ENCODE peak calls at places on chromosome 2, in ten cellular contexts. One of them, this sample, is unnamed.

GRCh38 chr2:240245184-240245583 is 104.7 kb upstream of the OTOS start:
- DNase-seq in gastrocnemius medialis: no peak
- DNase-seq in GM20000: no peak
- DNase-seq in body of pancreas: no peak
- DNase-seq in CD8-positive, alpha-beta T cell: no peak
- DNase-seq in MCF 10A: no peak
- DNase-seq in HFFc6: no peak
- DNase-seq in AG04449: no peak
- DNase-seq in fibroblast of mammary gland: no peak
- DNase-seq in Caco-2: no peak
- DNase-seq in this sample: no peak

GRCh38 chr2:222960126-222960525 is 91.9 kb upstream of the KCNE4 start:
- DNase-seq in AG04449: no peak
- DNase-seq in CD8-positive, alpha-beta T cell: no peak
- DNase-seq in gastrocnemius medialis: no peak
- DNase-seq in HFFc6: peak; percentile 72
- DNase-seq in GM20000: peak; percentile 16
- DNase-seq in MCF 10A: no peak
- DNase-seq in Caco-2: no peak
- DNase-seq in body of pancreas: no peak
- DNase-seq in fibroblast of mammary gland: peak; percentile 45
- DNase-seq in this sample: no peak

GRCh38 chr2:16644204-16644925 is 21.3 kb downstream of the CYRIA start:
- DNase-seq in body of pancreas: no peak
- DNase-seq in HFFc6: no peak
- DNase-seq in MCF 10A: no peak
- DNase-seq in fibroblast of mammary gland: peak; percentile 46
- DNase-seq in AG04449: no peak
- DNase-seq in CD8-positive, alpha-beta T cell: no peak
- DNase-seq in GM20000: no peak
- DNase-seq in Caco-2: no peak
- DNase-seq in gastrocnemius medialis: peak; percentile 74
- DNase-seq in this sample: no peak

GRCh38 chr2:36780231-36780808 is 83.8 kb downstream of the VIT start:
- DNase-seq in HFFc6: peak; percentile 65
- DNase-seq in body of pancreas: no peak
- DNase-seq in GM20000: peak; percentile 53
- DNase-seq in CD8-positive, alpha-beta T cell: no peak
- DNase-seq in Caco-2: peak; percentile 67
- DNase-seq in MCF 10A: peak; percentile 66
- DNase-seq in AG04449: peak; percentile 7
- DNase-seq in gastrocnemius medialis: no peak
- DNase-seq in fibroblast of mammary gland: peak; percentile 70
- DNase-seq in this sample: no peak

GRCh38 chr2:120955427-120955826 is 219.8 kb downstream of the GLI2 start:
- DNase-seq in gastrocnemius medialis: no peak
- DNase-seq in AG04449: no peak
- DNase-seq in body of pancreas: no peak
- DNase-seq in MCF 10A: no peak
- DNase-seq in CD8-positive, alpha-beta T cell: no peak
- DNase-seq in HFFc6: no peak
- DNase-seq in fibroblast of mammary gland: no peak
- DNase-seq in Caco-2: no peak
- DNase-seq in GM20000: no peak
- DNase-seq in this sample: no peak

GRCh38 chr2:46873632-46874068 is 42.0 kb downstream of the MCFD2 start:
- DNase-seq in fibroblast of mammary gland: peak; percentile 99
- DNase-seq in Caco-2: peak; percentile 42
- DNase-seq in CD8-positive, alpha-beta T cell: peak; percentile 17
- DNase-seq in GM20000: no peak
- DNase-seq in HFFc6: peak; percentile 94
- DNase-seq in gastrocnemius medialis: peak; percentile 79
- DNase-seq in body of pancreas: no peak
- DNase-seq in MCF 10A: peak; percentile 94
- DNase-seq in AG04449: peak; percentile 82
- DNase-seq in this sample: no peak

GRCh38 chr2:160358051-160358450 is 135.6 kb downstream of the RBMS1 start:
- DNase-seq in CD8-positive, alpha-beta T cell: no peak
- DNase-seq in gastrocnemius medialis: no peak
- DNase-seq in AG04449: no peak
- DNase-seq in GM20000: no peak
- DNase-seq in MCF 10A: peak; percentile 61
- DNase-seq in Caco-2: no peak
- DNase-seq in body of pancreas: no peak
- DNase-seq in fibroblast of mammary gland: peak; percentile 91
- DNase-seq in HFFc6: peak; percentile 71
- DNase-seq in this sample: no peak

GRCh38 chr2:100818606-100819364 is 1.2 kb upstream of the NPAS2 start:
- DNase-seq in CD8-positive, alpha-beta T cell: no peak
- DNase-seq in Caco-2: peak; percentile 63
- DNase-seq in gastrocnemius medialis: peak; percentile 86
- DNase-seq in HFFc6: peak; percentile 52
- DNase-seq in AG04449: no peak
- DNase-seq in body of pancreas: peak; percentile 75
- DNase-seq in GM20000: no peak
- DNase-seq in MCF 10A: peak; percentile 51
- DNase-seq in fibroblast of mammary gland: peak; percentile 73
- DNase-seq in this sample: peak; percentile 74

GRCh38 chr2:100271210-100271609 is 51.1 kb downstream of the LONRF2 start:
- DNase-seq in Caco-2: no peak
- DNase-seq in fibroblast of mammary gland: no peak
- DNase-seq in GM20000: no peak
- DNase-seq in AG04449: no peak
- DNase-seq in MCF 10A: no peak
- DNase-seq in CD8-positive, alpha-beta T cell: no peak
- DNase-seq in gastrocnemius medialis: no peak
- DNase-seq in body of pancreas: no peak
- DNase-seq in HFFc6: no peak
- DNase-seq in this sample: peak; percentile 42

GRCh38 chr2:96684883-96685282 is 42.3 kb downstream of the FER1L5 start:
- DNase-seq in gastrocnemius medialis: no peak
- DNase-seq in HFFc6: no peak
- DNase-seq in AG04449: no peak
- DNase-seq in MCF 10A: no peak
- DNase-seq in GM20000: no peak
- DNase-seq in CD8-positive, alpha-beta T cell: no peak
- DNase-seq in Caco-2: no peak
- DNase-seq in body of pancreas: no peak
- DNase-seq in fibroblast of mammary gland: no peak
- DNase-seq in this sample: no peak

GRCh38 chr2:170771049-170771937 is 1.1 kb downstream of the ERICH2 start:
- DNase-seq in body of pancreas: no peak
- DNase-seq in GM20000: peak; percentile 23
- DNase-seq in gastrocnemius medialis: no peak
- DNase-seq in Caco-2: no peak
- DNase-seq in fibroblast of mammary gland: peak; percentile 12
- DNase-seq in CD8-positive, alpha-beta T cell: peak; percentile 21
- DNase-seq in MCF 10A: peak; percentile 45
- DNase-seq in HFFc6: no peak
- DNase-seq in AG04449: no peak
- DNase-seq in this sample: peak; percentile 72

GRCh38 chr2:240178564-240178963 is 38.1 kb upstream of the OTOS start:
- DNase-seq in fibroblast of mammary gland: no peak
- DNase-seq in AG04449: no peak
- DNase-seq in GM20000: no peak
- DNase-seq in Caco-2: no peak
- DNase-seq in gastrocnemius medialis: no peak
- DNase-seq in CD8-positive, alpha-beta T cell: no peak
- DNase-seq in MCF 10A: no peak
- DNase-seq in body of pancreas: no peak
- DNase-seq in HFFc6: no peak
- DNase-seq in this sample: no peak

GRCh38 chr2:72146357-72147302 is 1.0 kb downstream of the CYP26B1 start:
- DNase-seq in fibroblast of mammary gland: no peak
- DNase-seq in CD8-positive, alpha-beta T cell: peak; percentile 7
- DNase-seq in Caco-2: no peak
- DNase-seq in body of pancreas: peak; percentile 11
- DNase-seq in MCF 10A: no peak
- DNase-seq in HFFc6: no peak
- DNase-seq in GM20000: peak; percentile 54
- DNase-seq in AG04449: no peak
- DNase-seq in gastrocnemius medialis: peak; percentile 12
- DNase-seq in this sample: peak; percentile 71

GRCh38 chr2:17547737-17548136 is 7.2 kb downstream of the VSNL1 start:
- DNase-seq in gastrocnemius medialis: no peak
- DNase-seq in AG04449: no peak
- DNase-seq in MCF 10A: no peak
- DNase-seq in HFFc6: no peak
- DNase-seq in CD8-positive, alpha-beta T cell: no peak
- DNase-seq in GM20000: no peak
- DNase-seq in body of pancreas: no peak
- DNase-seq in Caco-2: no peak
- DNase-seq in fibroblast of mammary gland: no peak
- DNase-seq in this sample: no peak

DNA sequence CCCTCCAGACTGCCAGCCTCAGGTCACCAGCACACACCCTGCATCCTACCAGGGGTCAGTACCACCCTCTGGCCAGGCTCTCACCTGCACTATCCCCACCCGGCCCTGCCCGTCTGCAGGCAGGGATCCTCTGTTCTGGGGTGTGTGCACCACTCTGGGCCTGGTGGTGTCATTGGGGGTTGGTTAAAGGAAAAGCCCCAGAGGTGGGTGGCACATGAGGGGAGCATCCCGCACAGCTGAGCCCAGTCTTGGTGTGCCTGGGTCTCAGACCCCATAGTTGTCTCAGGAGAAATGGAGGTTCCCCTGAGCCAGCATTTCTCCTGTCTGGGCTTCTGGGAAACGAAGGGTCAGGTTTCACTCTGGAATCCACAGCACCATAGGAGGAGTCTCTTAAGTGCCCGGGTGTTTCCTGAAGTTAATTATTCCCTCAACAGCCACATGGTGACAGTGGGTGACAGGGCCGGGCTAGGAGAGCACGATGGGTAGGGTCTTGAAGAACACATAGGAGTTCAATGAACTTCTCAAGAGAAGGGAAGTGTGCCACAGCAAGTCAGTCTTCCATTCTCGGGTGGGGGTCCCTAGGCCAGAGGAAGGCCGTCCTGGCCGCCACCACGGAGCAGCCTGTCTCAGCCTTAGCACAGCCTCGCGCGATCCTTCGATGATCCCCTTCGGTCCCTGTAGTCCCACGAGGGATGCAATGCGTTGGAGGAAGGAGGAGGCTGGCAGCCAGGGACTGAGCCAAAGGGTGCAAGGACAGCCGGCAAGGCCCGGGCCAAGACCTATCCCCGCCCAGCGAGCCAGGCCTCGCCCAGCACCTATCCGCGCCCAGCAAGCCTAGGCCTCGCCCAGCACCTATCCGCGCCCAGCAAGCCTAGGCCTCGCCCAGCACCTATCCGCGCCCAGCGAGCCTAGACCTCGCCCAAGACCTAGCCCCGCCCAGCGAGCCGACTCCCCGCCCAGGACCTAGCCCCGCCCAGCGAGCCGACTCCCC is 1.1 kb upstream of the FARP2 start:
- DNase-seq in MCF 10A: peak; percentile 84
- DNase-seq in CD8-positive, alpha-beta T cell: peak; percentile 70
- DNase-seq in fibroblast of mammary gland: peak; percentile 79
- DNase-seq in HFFc6: peak; percentile 81
- DNase-seq in Caco-2: peak; percentile 77
- DNase-seq in AG04449: no peak
- DNase-seq in GM20000: peak; percentile 26
- DNase-seq in gastrocnemius medialis: peak; percentile 91
- DNase-seq in body of pancreas: peak; percentile 93
- DNase-seq in this sample: peak; percentile 86
- TF ChIP-seq CTCF in MCF 10A: no peak
- TF ChIP-seq CTCF in CD8-positive, alpha-beta T cell: no peak
- TF ChIP-seq CTCF in fibroblast of mammary gland: no peak
- TF ChIP-seq CTCF in HFFc6: no peak
- TF ChIP-seq CTCF in Caco-2: no peak
- TF ChIP-seq CTCF in AG04449: no peak
- TF ChIP-seq CTCF in GM20000: no peak
- TF ChIP-seq CTCF in gastrocnemius medialis: no peak
- TF ChIP-seq CTCF in body of pancreas: no peak
- TF ChIP-seq CTCF in this sample: no peak

GRCh38 chr2:138716183-138716582 is 64.0 kb downstream of the NXPH2 start:
- DNase-seq in GM20000: peak; percentile 8
- DNase-seq in MCF 10A: peak; percentile 5
- DNase-seq in Caco-2: no peak
- DNase-seq in body of pancreas: no peak
- DNase-seq in HFFc6: no peak
- DNase-seq in gastrocnemius medialis: no peak
- DNase-seq in AG04449: no peak
- DNase-seq in fibroblast of mammary gland: peak; percentile 5
- DNase-seq in CD8-positive, alpha-beta T cell: no peak
- DNase-seq in this sample: no peak
- TF ChIP-seq CTCF in GM20000: peak; percentile 13
- TF ChIP-seq CTCF in MCF 10A: no peak
- TF ChIP-seq CTCF in Caco-2: no peak
- TF ChIP-seq CTCF in body of pancreas: no peak
- TF ChIP-seq CTCF in HFFc6: no peak
- TF ChIP-seq CTCF in gastrocnemius medialis: no peak
- TF ChIP-seq CTCF in AG04449: no peak
- TF ChIP-seq CTCF in fibroblast of mammary gland: no peak
- TF ChIP-seq CTCF in CD8-positive, alpha-beta T cell: no peak
- TF ChIP-seq CTCF in this sample: no peak

DNA sequence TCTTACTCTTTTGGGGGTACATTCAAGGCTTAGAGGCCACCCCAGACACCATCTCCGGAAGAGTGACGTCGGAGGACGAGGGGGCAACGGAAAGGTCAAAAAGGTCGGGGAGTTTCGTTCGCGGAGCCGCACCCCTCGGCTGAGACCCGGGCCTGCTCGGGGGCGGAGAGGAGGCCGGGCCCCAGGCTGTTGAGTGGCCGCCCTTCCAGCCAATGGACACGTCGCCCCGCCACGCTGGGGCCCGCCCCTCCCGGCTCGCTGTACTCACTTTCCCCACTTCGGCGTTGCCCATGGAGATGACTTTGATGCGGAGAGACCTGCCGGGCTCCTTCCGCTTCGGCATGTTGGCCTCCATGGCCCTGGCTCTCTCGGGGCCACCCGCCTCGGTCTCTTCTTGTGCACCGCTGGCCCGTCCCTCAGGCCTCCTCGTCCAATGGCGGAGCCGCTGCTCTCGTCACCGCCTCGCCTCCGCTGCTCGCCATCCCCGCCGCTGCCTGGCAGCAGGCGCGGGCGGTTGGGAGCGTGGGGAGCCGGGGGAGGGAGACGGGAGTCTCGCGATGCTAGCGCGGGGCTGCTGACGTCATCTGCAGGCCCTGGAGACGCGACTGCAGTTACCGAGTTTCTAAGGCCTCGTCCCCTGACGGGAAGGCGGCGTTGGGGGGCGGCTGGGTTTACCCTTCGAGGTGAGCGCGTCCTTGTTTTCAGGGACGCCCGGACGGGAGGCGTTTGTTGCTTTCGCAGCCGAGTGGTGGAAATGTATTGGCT is at the start of gene DNAJC27:
- DNase-seq in AG04449: peak; percentile 87
- DNase-seq in MCF 10A: peak; percentile 97
- DNase-seq in gastrocnemius medialis: peak; percentile 97
- DNase-seq in CD8-positive, alpha-beta T cell: peak; percentile 97
- DNase-seq in Caco-2: peak; percentile 98
- DNase-seq in body of pancreas: peak; percentile 98
- DNase-seq in HFFc6: peak; percentile 96
- DNase-seq in fibroblast of mammary gland: peak; percentile 97
- DNase-seq in GM20000: peak; percentile 95
- DNase-seq in this sample: peak; percentile 99
- TF ChIP-seq CTCF in AG04449: no peak
- TF ChIP-seq CTCF in MCF 10A: no peak
- TF ChIP-seq CTCF in gastrocnemius medialis: no peak
- TF ChIP-seq CTCF in CD8-positive, alpha-beta T cell: no peak
- TF ChIP-seq CTCF in Caco-2: no peak
- TF ChIP-seq CTCF in body of pancreas: no peak
- TF ChIP-seq CTCF in HFFc6: no peak
- TF ChIP-seq CTCF in fibroblast of mammary gland: no peak
- TF ChIP-seq CTCF in GM20000: no peak
- TF ChIP-seq CTCF in this sample: peak; percentile 33

GRCh38 chr2:73907840-73908452 is 15.1 kb downstream of the ACTG2 start:
- DNase-seq in Caco-2: peak; percentile 46
- DNase-seq in gastrocnemius medialis: no peak
- DNase-seq in CD8-positive, alpha-beta T cell: peak; percentile 63
- DNase-seq in GM20000: peak; percentile 73
- DNase-seq in body of pancreas: peak; percentile 24
- DNase-seq in HFFc6: no peak
- DNase-seq in AG04449: no peak
- DNase-seq in MCF 10A: peak; percentile 57
- DNase-seq in fibroblast of mammary gland: peak; percentile 45
- DNase-seq in this sample: peak; percentile 29
- TF ChIP-seq CTCF in Caco-2: no peak
- TF ChIP-seq CTCF in gastrocnemius medialis: no peak
- TF ChIP-seq CTCF in CD8-positive, alpha-beta T cell: peak; percentile 44
- TF ChIP-seq CTCF in GM20000: peak; percentile 41
- TF ChIP-seq CTCF in body of pancreas: peak; percentile 32
- TF ChIP-seq CTCF in HFFc6: peak; percentile 50
- TF ChIP-seq CTCF in AG04449: no peak
- TF ChIP-seq CTCF in MCF 10A: no peak
- TF ChIP-seq CTCF in fibroblast of mammary gland: peak; percentile 19
- TF ChIP-seq CTCF in this sample: no peak